ENCODE peak calls at places on chromosomes 1 and 21, in ten cellular contexts. M, C, I, Z, A, Q, H, F, G and Y are unnamed samples.

GRCh38 chr1:186325239-186325638 is 49.8 kb downstream of the TPR start:
- DNase-seq in M (no peak), C (no peak), I (no peak), Z (no peak), A (peak), Q (no peak), H (no peak), F (no peak), G (no peak), Y (no peak)

GRCh38 chr1:15056515-15057285 is 96.8 kb upstream of the TMEM51 start:
- DNase-seq in M (no peak), C (peak), I (no peak), Z (no peak), A (peak), Q (no peak), H (no peak), F (no peak), G (no peak), Y (no peak)

GRCh38 chr1:243926803-243927245 is 76.8 kb upstream of the AKT3 start:
- DNase-seq in M (no peak), C (no peak), I (no peak), Z (no peak), A (peak), Q (no peak), H (no peak), F (no peak), G (no peak), Y (no peak)

GRCh38 chr1:225519166-225519863 is 91.5 kb upstream of the LBR start:
- DNase-seq in M (no peak), C (peak), I (no peak), Z (no peak), A (no peak), Q (no peak), H (no peak), F (no peak), G (no peak), Y (no peak)

GRCh38 chr1:181398544-181398943 is 84.8 kb upstream of the CACNA1E start:
- DNase-seq in M (no peak), C (no peak), I (no peak), Z (no peak), A (no peak), Q (no peak), H (no peak), F (no peak), G (no peak), Y (no peak)

GRCh38 chr21:14121719-14122118 is 89.0 kb downstream of the LIPI start:
- DNase-seq in M (no peak), C (no peak), I (no peak), Z (no peak), A (no peak), Q (no peak), H (no peak), F (peak), G (no peak), Y (no peak)

GRCh38 chr1:157833155-157833554 is 8.5 kb downstream of the CD5L start:
- DNase-seq in M (no peak), C (no peak), I (no peak), Z (no peak), A (no peak), Q (no peak), H (no peak), F (peak), G (no peak), Y (no peak)

GRCh38 chr1:19737413-19737812 is 62.3 kb downstream of the TMCO4 start:
- DNase-seq in M (no peak), C (no peak), I (no peak), Z (no peak), A (peak), Q (no peak), H (no peak), F (no peak), G (no peak), Y (no peak)

GRCh38 chr1:26119892-26120608 is 8.4 kb downstream of the PDIK1L start:
- DNase-seq in M (no peak), C (no peak), I (no peak), Z (no peak), A (no peak), Q (no peak), H (no peak), F (no peak), G (no peak), Y (no peak)

GRCh38 chr1:91651671-91652071 is 151.0 kb downstream of the CDC7 start:
- DNase-seq in M (no peak), C (no peak), I (no peak), Z (no peak), A (peak), Q (no peak), H (peak), F (no peak), G (no peak), Y (no peak)

GRCh38 chr1:216665381-216665780 is 57.8 kb downstream of the ESRRG start:
- DNase-seq in M (no peak), C (no peak), I (peak), Z (no peak), A (no peak), Q (no peak), H (no peak), F (no peak), G (no peak), Y (peak)

GRCh38 chr21:14616303-14617039 is 70.4 kb upstream of the SAMSN1 start:
- DNase-seq in M (no peak), C (no peak), I (no peak), Z (no peak), A (no peak), Q (no peak), H (no peak), F (no peak), G (no peak), Y (peak)

GRCh38 chr21:45586289-45586858 is 44.1 kb upstream of the SLC19A1 start:
- DNase-seq in M (no peak), C (no peak), I (no peak), Z (no peak), A (no peak), Q (no peak), H (no peak), F (no peak), G (no peak), Y (no peak)

GRCh38 chr1:203103201-203103600 is 17.4 kb upstream of the MYOG start:
- DNase-seq in M (no peak), C (no peak), I (no peak), Z (no peak), A (no peak), Q (no peak), H (no peak), F (no peak), G (no peak), Y (no peak)

GRCh38 chr1:33255347-33256311 is 663 bp upstream of the ZNF362 start:
- DNase-seq in M (peak), C (peak), I (peak), Z (peak), A (peak), Q (peak), H (peak), F (peak), G (no peak), Y (peak)

GRCh38 chr1:163544441-163544840 is 222.7 kb downstream of the NUF2 start:
- DNase-seq in M (no peak), C (no peak), I (no peak), Z (no peak), A (no peak), Q (no peak), H (no peak), F (no peak), G (no peak), Y (peak)

GRCh38 chr1:12772520-12772919 is 1.0 kb upstream of the PRAMEF12 start:
- DNase-seq in M (no peak), C (no peak), I (no peak), Z (no peak), A (no peak), Q (no peak), H (no peak), F (no peak), G (no peak), Y (no peak)

GRCh38 chr21:44083631-44084291 is 23.4 kb upstream of the PWP2 start:
- DNase-seq in M (no peak), C (no peak), I (no peak), Z (no peak), A (no peak), Q (no peak), H (peak), F (no peak), G (no peak), Y (no peak)

GRCh38 chr1:242534753-242535152 is 10.3 kb upstream of the PLD5 start:
- DNase-seq in M (no peak), C (no peak), I (no peak), Z (no peak), A (no peak), Q (no peak), H (no peak), F (no peak), G (no peak), Y (no peak)

GRCh38 chr1:14304381-14304865 is 294.1 kb upstream of the KAZN start:
- DNase-seq in M (no peak), C (no peak), I (no peak), Z (no peak), A (peak), Q (no peak), H (no peak), F (no peak), G (no peak), Y (no peak)

GRCh38 chr1:62637392-62638105 is 40.2 kb downstream of the ANGPTL3 start:
- DNase-seq in M (no peak), C (no peak), I (no peak), Z (no peak), A (no peak), Q (no peak), H (no peak), F (no peak), G (no peak), Y (no peak)

GRCh38 chr1:214146523-214146922 is 134.4 kb upstream of the SMYD2 start:
- DNase-seq in M (no peak), C (no peak), I (no peak), Z (no peak), A (peak), Q (no peak), H (no peak), F (no peak), G (no peak), Y (no peak)

GRCh38 chr1:237279629-237280028 is 237.6 kb downstream of the RYR2 start:
- DNase-seq in M (no peak), C (no peak), I (no peak), Z (no peak), A (no peak), Q (no peak), H (no peak), F (no peak), G (no peak), Y (no peak)

GRCh38 chr1:21217812-21218596 is 41.3 kb upstream of the EIF4G3 start:
- DNase-seq in M (no peak), C (no peak), I (no peak), Z (peak), A (peak), Q (peak), H (peak), F (no peak), G (no peak), Y (no peak)

GRCh38 chr1:10065344-10065685 is 32.6 kb downstream of the UBE4B start:
- DNase-seq in M (no peak), C (no peak), I (peak), Z (no peak), A (no peak), Q (no peak), H (no peak), F (no peak), G (no peak), Y (peak)

GRCh38 chr1:94120983-94121382 is at the start of gene ABCA4:
- DNase-seq in M (no peak), C (no peak), I (no peak), Z (no peak), A (no peak), Q (no peak), H (no peak), F (no peak), G (no peak), Y (no peak)

GRCh38 chr1:86542626-86543025 is 4.3 kb upstream of the CLCA4 start:
- DNase-seq in M (no peak), C (no peak), I (no peak), Z (no peak), A (peak), Q (no peak), H (no peak), F (no peak), G (no peak), Y (no peak)